ENCODE peak calls at places on chromosomes 1 and 21, in five cellular contexts. U, N, J, L and G are unnamed samples.

GRCh38 chr1:29575826-29576225 is 339.5 kb downstream of the PTPRU start:
- DNase-seq in U (no peak), N (no peak), J (no peak), L (no peak), G (no peak)

GRCh38 chr21:35291963-35292627 is 243.0 kb upstream of the RUNX1 start:
- DNase-seq in U (no peak), N (peak), J (no peak), L (no peak), G (peak)

GRCh38 chr1:235069577-235070563 is 58.8 kb downstream of the TOMM20 start:
- DNase-seq in U (peak), N (no peak), J (no peak), L (peak), G (no peak)

GRCh38 chr1:246971969-246972368 is 35.9 kb downstream of the ZNF695 start:
- DNase-seq in U (no peak), N (no peak), J (no peak), L (no peak), G (no peak)

GRCh38 chr1:112510340-112510739 is 1.6 kb downstream of the WNT2B start:
- DNase-seq in U (no peak), N (no peak), J (no peak), L (no peak), G (no peak)

GRCh38 chr1:241114699-241115233 is 242.2 kb downstream of the RGS7 start:
- DNase-seq in U (no peak), N (peak), J (no peak), L (no peak), G (no peak)

GRCh38 chr1:51331206-51332100 is 1.1 kb upstream of the TTC39A start:
- DNase-seq in U (peak), N (peak), J (no peak), L (peak), G (peak)

GRCh38 chr21:25934771-25935224 is 200.0 kb downstream of the GABPA start:
- DNase-seq in U (peak), N (peak), J (peak), L (peak), G (peak)

GRCh38 chr1:170586942-170587593 is 55.1 kb downstream of the GORAB start:
- DNase-seq in U (no peak), N (peak), J (no peak), L (peak), G (peak)

GRCh38 chr1:41533016-41533730 is 48.7 kb upstream of the EDN2 start:
- DNase-seq in U (no peak), N (no peak), J (no peak), L (no peak), G (no peak)

GRCh38 chr1:223425550-223425949 is 32.3 kb downstream of the CCDC185 start:
- DNase-seq in U (no peak), N (no peak), J (no peak), L (peak), G (no peak)

GRCh38 chr1:205396972-205397616 is 24.8 kb downstream of the LEMD1 start:
- DNase-seq in U (peak), N (peak), J (no peak), L (peak), G (peak)

GRCh38 chr1:119009300-119009660 is 21.1 kb upstream of the TBX15 start:
- DNase-seq in U (no peak), N (no peak), J (no peak), L (no peak), G (no peak)

GRCh38 chr1:94871031-94871430 is 50.9 kb downstream of the SLC44A3 start:
- DNase-seq in U (no peak), N (no peak), J (peak), L (peak), G (peak)

GRCh38 chr1:169894424-169895145 is 889 bp upstream of the SCYL3 start:
- DNase-seq in U (no peak), N (no peak), J (no peak), L (no peak), G (no peak)

GRCh38 chr1:230267338-230268065 is 158.6 kb downstream of the PGBD5 start:
- DNase-seq in U (no peak), N (no peak), J (no peak), L (no peak), G (no peak)

GRCh38 chr1:6470132-6471085 is 4.4 kb upstream of the TNFRSF25 start:
- DNase-seq in U (no peak), N (no peak), J (no peak), L (no peak), G (no peak)
- H3K4me3 ChIP-seq in U (no peak), N (no peak), J (no peak), L (no peak), G (no peak)

GRCh38 chr1:8702848-8703810 is 114.3 kb downstream of the RERE start:
- DNase-seq in U (peak), N (peak), J (peak), L (peak), G (peak)

GRCh38 chr1:8706291-8706690 is 111.1 kb downstream of the RERE start:
- DNase-seq in U (no peak), N (no peak), J (no peak), L (no peak), G (no peak)

GRCh38 chr1:8702121-8702520 is 115.3 kb downstream of the RERE start:
- DNase-seq in U (no peak), N (peak), J (no peak), L (peak), G (peak)

GRCh38 chr1:8706995-8707396 is 110.4 kb downstream of the RERE start:
- DNase-seq in U (no peak), N (no peak), J (no peak), L (peak), G (peak)

DNA sequence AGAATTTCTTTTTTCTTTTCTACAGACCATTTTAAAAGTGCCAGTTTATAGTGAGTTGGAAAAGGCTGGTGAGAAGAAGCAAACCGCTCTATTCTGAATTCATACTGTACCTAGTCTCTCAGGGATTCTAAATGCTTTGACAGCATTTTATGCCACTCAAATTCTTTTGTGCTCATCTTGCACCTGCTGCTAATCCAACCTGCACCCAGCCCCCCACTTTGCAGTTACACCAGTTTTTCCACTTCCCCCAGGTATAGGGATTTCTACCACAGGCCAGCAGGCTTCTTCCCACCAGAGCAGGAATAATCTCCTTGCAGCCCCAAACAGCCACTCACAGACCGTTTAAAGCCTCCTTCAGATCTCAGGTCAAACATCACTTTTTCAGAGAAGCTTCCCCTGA is 112.3 kb downstream of the RERE start:
- DNase-seq in U (no peak), N (no peak), J (no peak), L (no peak), G (no peak)
- H3K4me3 ChIP-seq in U (no peak), N (no peak), J (no peak), L (no peak), G (no peak)

GRCh38 chr1:204087181-204087892 is 14.4 kb downstream of the SOX13 start:
- DNase-seq in U (no peak), N (no peak), J (no peak), L (no peak), G (no peak)

GRCh38 chr1:204081791-204082513 is 9.0 kb downstream of the SOX13 start:
- DNase-seq in U (no peak), N (no peak), J (no peak), L (no peak), G (no peak)

GRCh38 chr1:204083491-204083890 is 10.6 kb downstream of the SOX13 start:
- DNase-seq in U (no peak), N (no peak), J (no peak), L (no peak), G (no peak)

GRCh38 chr1:204085876-204086275 is 13.0 kb downstream of the SOX13 start:
- DNase-seq in U (no peak), N (no peak), J (no peak), L (no peak), G (no peak)

DNA sequence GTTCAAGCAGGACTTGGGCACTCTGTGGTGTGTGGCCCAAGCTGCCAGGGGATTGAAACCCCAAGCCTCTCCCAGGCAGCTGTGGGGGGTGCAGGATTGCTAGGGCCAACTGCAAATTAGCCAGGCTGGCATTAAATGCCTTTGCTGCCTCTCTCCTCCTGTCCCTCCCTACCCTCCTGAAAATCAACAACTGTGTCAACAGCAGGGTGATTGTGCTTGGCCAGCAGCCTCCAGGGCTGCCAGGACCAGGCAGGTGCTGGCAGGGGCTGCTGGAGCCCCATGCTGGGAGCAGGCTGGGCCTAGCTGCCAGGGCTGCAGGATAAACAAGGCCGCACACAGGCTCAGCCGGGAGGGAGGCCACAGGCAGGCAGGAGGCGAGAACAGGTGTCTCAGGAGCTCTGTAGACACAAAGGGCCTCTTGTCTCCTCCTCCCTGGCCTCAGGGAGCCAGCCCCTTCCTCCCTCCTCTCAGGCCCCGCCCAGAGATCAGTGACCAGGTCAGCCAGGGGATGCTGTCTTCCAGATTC is 11.4 kb downstream of the SOX13 start:
- DNase-seq in U (no peak), N (no peak), J (no peak), L (no peak), G (no peak)
- H3K4me3 ChIP-seq in U (no peak), N (no peak), J (no peak), L (no peak), G (no peak)

GRCh38 chr1:17047924-17048323 is 5.9 kb downstream of the SDHB start:
- DNase-seq in U (no peak), N (no peak), J (no peak), L (no peak), G (no peak)

GRCh38 chr1:17045140-17045539 is 8.7 kb downstream of the SDHB start:
- DNase-seq in U (no peak), N (no peak), J (no peak), L (no peak), G (no peak)

GRCh38 chr1:17045623-17046022 is 8.2 kb downstream of the SDHB start:
- DNase-seq in U (no peak), N (peak), J (no peak), L (peak), G (peak)

GRCh38 chr1:17043676-17044075 is 10.2 kb downstream of the SDHB start:
- DNase-seq in U (no peak), N (no peak), J (no peak), L (no peak), G (no peak)

DNA sequence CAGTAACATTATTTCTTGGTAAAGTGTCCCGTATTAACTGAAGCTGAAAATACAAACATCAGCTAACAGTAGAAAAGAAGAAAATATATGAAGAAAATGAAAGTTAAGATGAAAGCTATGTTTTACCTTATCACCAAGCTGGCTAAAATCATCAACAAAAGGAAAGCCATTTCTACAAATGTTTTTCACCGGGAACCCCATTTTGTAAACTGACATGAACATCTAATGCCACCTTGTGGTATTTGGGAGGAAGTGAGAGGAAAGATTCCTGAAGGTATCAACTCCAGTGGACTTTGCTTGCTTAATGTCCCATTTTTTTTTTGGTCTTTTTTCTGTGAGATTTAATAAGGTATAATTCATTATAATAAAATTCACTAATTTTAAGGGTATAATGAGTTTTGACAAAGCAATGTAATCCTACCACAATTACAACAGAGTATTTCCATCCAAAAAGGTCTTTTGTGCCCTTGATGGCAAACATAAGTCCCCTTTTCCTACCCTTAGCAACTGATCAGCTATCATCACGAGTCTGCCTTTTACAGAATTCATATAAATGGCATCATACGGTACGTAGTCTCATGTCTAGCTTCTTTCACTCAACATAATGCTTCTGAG is 7.7 kb downstream of the SDHB start:
- DNase-seq in U (no peak), N (peak), J (peak), L (peak), G (peak)
- H3K4me3 ChIP-seq in U (peak), N (peak), J (peak), L (peak), G (peak)

GRCh38 chr1:102776074-102776473 is 332.2 kb downstream of the COL11A1 start:
- DNase-seq in U (no peak), N (no peak), J (no peak), L (no peak), G (no peak)
- H3K4me3 ChIP-seq in U (no peak), N (no peak), J (no peak), L (no peak), G (no peak)

DNA sequence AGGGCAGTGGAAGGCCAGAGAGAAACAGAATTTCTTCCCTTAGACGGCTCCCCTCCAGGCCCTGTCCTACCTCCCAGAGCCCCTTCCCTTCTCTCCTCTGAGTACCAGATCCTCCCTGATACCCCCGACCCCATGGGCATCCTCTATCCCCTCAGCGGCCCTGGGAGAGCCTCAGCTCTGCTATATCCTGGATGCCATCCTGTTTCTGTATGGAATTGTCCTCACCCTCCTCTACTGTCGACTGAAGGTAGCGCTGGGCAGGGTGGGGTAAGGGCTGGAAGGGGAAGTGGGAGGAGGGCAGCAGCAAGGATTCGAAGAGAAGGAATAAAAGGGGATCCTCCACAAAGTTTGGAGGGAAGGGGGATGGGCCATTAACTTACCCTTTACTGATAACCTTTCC is 2.7 kb downstream of the FCER1G start:
- DNase-seq in U (no peak), N (no peak), J (no peak), L (no peak), G (no peak)
- H3K4me3 ChIP-seq in U (no peak), N (no peak), J (no peak), L (no peak), G (no peak)

GRCh38 chr1:179554394-179554793 is 21.4 kb downstream of the NPHS2 start:
- DNase-seq in U (no peak), N (no peak), J (no peak), L (no peak), G (no peak)

GRCh38 chr1:179558078-179558477 is 17.7 kb downstream of the NPHS2 start:
- DNase-seq in U (no peak), N (no peak), J (no peak), L (no peak), G (no peak)
- H3K4me3 ChIP-seq in U (no peak), N (no peak), J (no peak), L (no peak), G (no peak)

GRCh38 chr21:42756580-42757250 is 103.3 kb downstream of the PDE9A start:
- DNase-seq in U (no peak), N (no peak), J (no peak), L (no peak), G (no peak)
- H3K4me3 ChIP-seq in U (no peak), N (no peak), J (no peak), L (no peak), G (no peak)